ENCODE peak calls at places on chromosome 10, in ten cellular contexts. One of them, this sample, is unnamed.

GRCh38 chr10:33238643-33239042 is 95.8 kb downstream of the NRP1 start:
- DNase-seq in fibroblast of mammary gland: peak
- DNase-seq in tibial artery: no peak
- DNase-seq in glutamatergic neuron: no peak
- DNase-seq in cardiac muscle cell: no peak
- DNase-seq in mammary epithelial cell: peak
- DNase-seq in neural crest cell: no peak
- DNase-seq in astrocyte: peak
- DNase-seq in activated CD8-positive, alpha-beta T cell treated with anti-CD3 and anti-CD28 coated beads for 36 hours: no peak
- DNase-seq in RWPE2: no peak
- DNase-seq in this sample: peak

GRCh38 chr10:84156768-84157167 is 16.8 kb upstream of the GPR15LG start:
- DNase-seq in fibroblast of mammary gland: peak
- DNase-seq in tibial artery: no peak
- DNase-seq in glutamatergic neuron: no peak
- DNase-seq in cardiac muscle cell: peak
- DNase-seq in mammary epithelial cell: no peak
- DNase-seq in neural crest cell: no peak
- DNase-seq in astrocyte: no peak
- DNase-seq in activated CD8-positive, alpha-beta T cell treated with anti-CD3 and anti-CD28 coated beads for 36 hours: peak
- DNase-seq in RWPE2: no peak
- DNase-seq in this sample: no peak

GRCh38 chr10:83723080-83723479 is 416.2 kb upstream of the GHITM start:
- DNase-seq in fibroblast of mammary gland: no peak
- DNase-seq in tibial artery: no peak
- DNase-seq in glutamatergic neuron: no peak
- DNase-seq in cardiac muscle cell: no peak
- DNase-seq in mammary epithelial cell: no peak
- DNase-seq in neural crest cell: no peak
- DNase-seq in astrocyte: no peak
- DNase-seq in activated CD8-positive, alpha-beta T cell treated with anti-CD3 and anti-CD28 coated beads for 36 hours: no peak
- DNase-seq in RWPE2: no peak
- DNase-seq in this sample: no peak

GRCh38 chr10:12597800-12598750 is 248.7 kb downstream of the CAMK1D start:
- DNase-seq in fibroblast of mammary gland: no peak
- DNase-seq in tibial artery: no peak
- DNase-seq in glutamatergic neuron: no peak
- DNase-seq in cardiac muscle cell: no peak
- DNase-seq in mammary epithelial cell: no peak
- DNase-seq in neural crest cell: no peak
- DNase-seq in astrocyte: no peak
- DNase-seq in activated CD8-positive, alpha-beta T cell treated with anti-CD3 and anti-CD28 coated beads for 36 hours: no peak
- DNase-seq in RWPE2: no peak
- DNase-seq in this sample: no peak

GRCh38 chr10:109895095-109895818 is 28.1 kb downstream of the XPNPEP1 start:
- DNase-seq in fibroblast of mammary gland: peak
- DNase-seq in tibial artery: peak
- DNase-seq in glutamatergic neuron: no peak
- DNase-seq in cardiac muscle cell: peak
- DNase-seq in mammary epithelial cell: no peak
- DNase-seq in neural crest cell: no peak
- DNase-seq in astrocyte: peak
- DNase-seq in activated CD8-positive, alpha-beta T cell treated with anti-CD3 and anti-CD28 coated beads for 36 hours: no peak
- DNase-seq in RWPE2: no peak
- DNase-seq in this sample: peak

GRCh38 chr10:79638318-79638717 is 27.6 kb downstream of the SFTPA1 start:
- DNase-seq in fibroblast of mammary gland: no peak
- DNase-seq in tibial artery: no peak
- DNase-seq in glutamatergic neuron: no peak
- DNase-seq in cardiac muscle cell: no peak
- DNase-seq in mammary epithelial cell: no peak
- DNase-seq in neural crest cell: no peak
- DNase-seq in astrocyte: no peak
- DNase-seq in activated CD8-positive, alpha-beta T cell treated with anti-CD3 and anti-CD28 coated beads for 36 hours: no peak
- DNase-seq in RWPE2: no peak
- DNase-seq in this sample: no peak

GRCh38 chr10:90644165-90644564 is 213.7 kb downstream of the HTR7 start:
- DNase-seq in fibroblast of mammary gland: no peak
- DNase-seq in tibial artery: no peak
- DNase-seq in glutamatergic neuron: no peak
- DNase-seq in cardiac muscle cell: peak
- DNase-seq in mammary epithelial cell: peak
- DNase-seq in neural crest cell: no peak
- DNase-seq in astrocyte: peak
- DNase-seq in activated CD8-positive, alpha-beta T cell treated with anti-CD3 and anti-CD28 coated beads for 36 hours: no peak
- DNase-seq in RWPE2: no peak
- DNase-seq in this sample: no peak

GRCh38 chr10:48634198-48634983 is 29.5 kb upstream of the ARHGAP22 start:
- DNase-seq in fibroblast of mammary gland: peak
- DNase-seq in tibial artery: peak
- DNase-seq in glutamatergic neuron: no peak
- DNase-seq in cardiac muscle cell: peak
- DNase-seq in mammary epithelial cell: peak
- DNase-seq in neural crest cell: no peak
- DNase-seq in astrocyte: peak
- DNase-seq in activated CD8-positive, alpha-beta T cell treated with anti-CD3 and anti-CD28 coated beads for 36 hours: peak
- DNase-seq in RWPE2: no peak
- DNase-seq in this sample: no peak

GRCh38 chr10:63175534-63175933 is 42.4 kb downstream of the NRBF2 start:
- DNase-seq in fibroblast of mammary gland: no peak
- DNase-seq in tibial artery: no peak
- DNase-seq in glutamatergic neuron: no peak
- DNase-seq in cardiac muscle cell: no peak
- DNase-seq in mammary epithelial cell: no peak
- DNase-seq in neural crest cell: no peak
- DNase-seq in astrocyte: no peak
- DNase-seq in activated CD8-positive, alpha-beta T cell treated with anti-CD3 and anti-CD28 coated beads for 36 hours: no peak
- DNase-seq in RWPE2: no peak
- DNase-seq in this sample: no peak
- TF ChIP-seq CTCF in fibroblast of mammary gland: no peak
- TF ChIP-seq CTCF in tibial artery: no peak
- TF ChIP-seq CTCF in glutamatergic neuron: no peak
- TF ChIP-seq CTCF in cardiac muscle cell: no peak
- TF ChIP-seq CTCF in mammary epithelial cell: no peak
- TF ChIP-seq CTCF in neural crest cell: no peak
- TF ChIP-seq CTCF in astrocyte: no peak
- TF ChIP-seq CTCF in activated CD8-positive, alpha-beta T cell treated with anti-CD3 and anti-CD28 coated beads for 36 hours: no peak
- TF ChIP-seq CTCF in RWPE2: no peak
- TF ChIP-seq CTCF in this sample: no peak

GRCh38 chr10:19049577-19049976 is 976 bp downstream of the MALRD1 start:
- DNase-seq in fibroblast of mammary gland: no peak
- DNase-seq in tibial artery: no peak
- DNase-seq in glutamatergic neuron: no peak
- DNase-seq in cardiac muscle cell: no peak
- DNase-seq in mammary epithelial cell: no peak
- DNase-seq in neural crest cell: no peak
- DNase-seq in astrocyte: no peak
- DNase-seq in activated CD8-positive, alpha-beta T cell treated with anti-CD3 and anti-CD28 coated beads for 36 hours: no peak
- DNase-seq in RWPE2: no peak
- DNase-seq in this sample: no peak
- TF ChIP-seq CTCF in fibroblast of mammary gland: no peak
- TF ChIP-seq CTCF in tibial artery: no peak
- TF ChIP-seq CTCF in glutamatergic neuron: no peak
- TF ChIP-seq CTCF in cardiac muscle cell: no peak
- TF ChIP-seq CTCF in mammary epithelial cell: no peak
- TF ChIP-seq CTCF in neural crest cell: no peak
- TF ChIP-seq CTCF in astrocyte: no peak
- TF ChIP-seq CTCF in activated CD8-positive, alpha-beta T cell treated with anti-CD3 and anti-CD28 coated beads for 36 hours: no peak
- TF ChIP-seq CTCF in RWPE2: no peak
- TF ChIP-seq CTCF in this sample: no peak

GRCh38 chr10:61896854-61897661 is 4.4 kb upstream of the ARID5B start:
- DNase-seq in fibroblast of mammary gland: peak
- DNase-seq in tibial artery: peak
- DNase-seq in glutamatergic neuron: peak
- DNase-seq in cardiac muscle cell: peak
- DNase-seq in mammary epithelial cell: no peak
- DNase-seq in neural crest cell: peak
- DNase-seq in astrocyte: peak
- DNase-seq in activated CD8-positive, alpha-beta T cell treated with anti-CD3 and anti-CD28 coated beads for 36 hours: peak
- DNase-seq in RWPE2: no peak
- DNase-seq in this sample: no peak
- TF ChIP-seq CTCF in fibroblast of mammary gland: peak
- TF ChIP-seq CTCF in tibial artery: peak
- TF ChIP-seq CTCF in glutamatergic neuron: peak
- TF ChIP-seq CTCF in cardiac muscle cell: peak
- TF ChIP-seq CTCF in mammary epithelial cell: peak
- TF ChIP-seq CTCF in neural crest cell: peak
- TF ChIP-seq CTCF in astrocyte: peak
- TF ChIP-seq CTCF in activated CD8-positive, alpha-beta T cell treated with anti-CD3 and anti-CD28 coated beads for 36 hours: peak
- TF ChIP-seq CTCF in RWPE2: peak
- TF ChIP-seq CTCF in this sample: peak

GRCh38 chr10:43691503-43691902 is 42.8 kb upstream of the ZNF32 start:
- DNase-seq in fibroblast of mammary gland: peak
- DNase-seq in tibial artery: no peak
- DNase-seq in glutamatergic neuron: no peak
- DNase-seq in cardiac muscle cell: peak
- DNase-seq in mammary epithelial cell: no peak
- DNase-seq in neural crest cell: no peak
- DNase-seq in astrocyte: no peak
- DNase-seq in activated CD8-positive, alpha-beta T cell treated with anti-CD3 and anti-CD28 coated beads for 36 hours: no peak
- DNase-seq in RWPE2: no peak
- DNase-seq in this sample: peak
- TF ChIP-seq CTCF in fibroblast of mammary gland: peak
- TF ChIP-seq CTCF in tibial artery: no peak
- TF ChIP-seq CTCF in glutamatergic neuron: no peak
- TF ChIP-seq CTCF in cardiac muscle cell: peak
- TF ChIP-seq CTCF in mammary epithelial cell: no peak
- TF ChIP-seq CTCF in neural crest cell: no peak
- TF ChIP-seq CTCF in astrocyte: no peak
- TF ChIP-seq CTCF in activated CD8-positive, alpha-beta T cell treated with anti-CD3 and anti-CD28 coated beads for 36 hours: no peak
- TF ChIP-seq CTCF in RWPE2: no peak
- TF ChIP-seq CTCF in this sample: peak

GRCh38 chr10:133306941-133307379 is 1.7 kb downstream of the TUBGCP2 start:
- DNase-seq in fibroblast of mammary gland: no peak
- DNase-seq in tibial artery: no peak
- DNase-seq in glutamatergic neuron: no peak
- DNase-seq in cardiac muscle cell: no peak
- DNase-seq in mammary epithelial cell: no peak
- DNase-seq in neural crest cell: no peak
- DNase-seq in astrocyte: no peak
- DNase-seq in activated CD8-positive, alpha-beta T cell treated with anti-CD3 and anti-CD28 coated beads for 36 hours: no peak
- DNase-seq in RWPE2: no peak
- DNase-seq in this sample: no peak

GRCh38 chr10:133309111-133309719 is 501 bp downstream of the ZNF511 start:
- DNase-seq in fibroblast of mammary gland: peak
- DNase-seq in tibial artery: peak
- DNase-seq in glutamatergic neuron: peak
- DNase-seq in cardiac muscle cell: peak
- DNase-seq in mammary epithelial cell: peak
- DNase-seq in neural crest cell: peak
- DNase-seq in astrocyte: peak
- DNase-seq in activated CD8-positive, alpha-beta T cell treated with anti-CD3 and anti-CD28 coated beads for 36 hours: peak
- DNase-seq in RWPE2: peak
- DNase-seq in this sample: peak

GRCh38 chr10:133309720-133310398 is 1.1 kb downstream of the ZNF511 start:
- DNase-seq in fibroblast of mammary gland: no peak
- DNase-seq in tibial artery: no peak
- DNase-seq in glutamatergic neuron: no peak
- DNase-seq in cardiac muscle cell: no peak
- DNase-seq in mammary epithelial cell: no peak
- DNase-seq in neural crest cell: no peak
- DNase-seq in astrocyte: no peak
- DNase-seq in activated CD8-positive, alpha-beta T cell treated with anti-CD3 and anti-CD28 coated beads for 36 hours: no peak
- DNase-seq in RWPE2: no peak
- DNase-seq in this sample: no peak

GRCh38 chr10:133307776-133308430 is 769 bp downstream of the TUBGCP2 start:
- DNase-seq in fibroblast of mammary gland: peak
- DNase-seq in tibial artery: no peak
- DNase-seq in glutamatergic neuron: peak
- DNase-seq in cardiac muscle cell: peak
- DNase-seq in mammary epithelial cell: peak
- DNase-seq in neural crest cell: peak
- DNase-seq in astrocyte: peak
- DNase-seq in activated CD8-positive, alpha-beta T cell treated with anti-CD3 and anti-CD28 coated beads for 36 hours: peak
- DNase-seq in RWPE2: no peak
- DNase-seq in this sample: peak

GRCh38 chr10:133308431-133309110 is at the start of the genes TUBGCP2 and ZNF511:
- DNase-seq in fibroblast of mammary gland: peak
- DNase-seq in tibial artery: peak
- DNase-seq in glutamatergic neuron: peak
- DNase-seq in cardiac muscle cell: peak
- DNase-seq in mammary epithelial cell: no peak
- DNase-seq in neural crest cell: peak
- DNase-seq in astrocyte: peak
- DNase-seq in activated CD8-positive, alpha-beta T cell treated with anti-CD3 and anti-CD28 coated beads for 36 hours: peak
- DNase-seq in RWPE2: no peak
- DNase-seq in this sample: peak
- TF ChIP-seq CTCF in fibroblast of mammary gland: no peak
- TF ChIP-seq CTCF in tibial artery: no peak
- TF ChIP-seq CTCF in glutamatergic neuron: no peak
- TF ChIP-seq CTCF in cardiac muscle cell: peak
- TF ChIP-seq CTCF in mammary epithelial cell: peak
- TF ChIP-seq CTCF in neural crest cell: peak
- TF ChIP-seq CTCF in astrocyte: no peak
- TF ChIP-seq CTCF in activated CD8-positive, alpha-beta T cell treated with anti-CD3 and anti-CD28 coated beads for 36 hours: no peak
- TF ChIP-seq CTCF in RWPE2: no peak
- TF ChIP-seq CTCF in this sample: no peak

GRCh38 chr10:75408911-75409885 is 7.6 kb upstream of the ZNF503 start:
- DNase-seq in fibroblast of mammary gland: peak
- DNase-seq in tibial artery: peak
- DNase-seq in glutamatergic neuron: peak
- DNase-seq in cardiac muscle cell: peak
- DNase-seq in mammary epithelial cell: peak
- DNase-seq in neural crest cell: peak
- DNase-seq in astrocyte: no peak
- DNase-seq in activated CD8-positive, alpha-beta T cell treated with anti-CD3 and anti-CD28 coated beads for 36 hours: peak
- DNase-seq in RWPE2: no peak
- DNase-seq in this sample: peak
- TF ChIP-seq CTCF in fibroblast of mammary gland: no peak
- TF ChIP-seq CTCF in tibial artery: no peak
- TF ChIP-seq CTCF in glutamatergic neuron: no peak
- TF ChIP-seq CTCF in cardiac muscle cell: no peak
- TF ChIP-seq CTCF in mammary epithelial cell: peak
- TF ChIP-seq CTCF in neural crest cell: peak
- TF ChIP-seq CTCF in astrocyte: no peak
- TF ChIP-seq CTCF in activated CD8-positive, alpha-beta T cell treated with anti-CD3 and anti-CD28 coated beads for 36 hours: no peak
- TF ChIP-seq CTCF in RWPE2: peak
- TF ChIP-seq CTCF in this sample: no peak

This sample was measured in HFFc6.